ENCODE peak calls at places on chromosomes 13 and 19, in seven cellular contexts. C, F, O, L, Z, V and A are unnamed samples.
A peak's percentile ranks its signal among the peaks of the same experiment; 100 is the strongest.

GRCh38 chr19:55383789-55384575 is at the start of gene TMEM238:
- DNase-seq in C (peak; percentile 25), F (no peak), O (peak; percentile 28), L (peak; percentile 39), Z (peak; percentile 80), V (no peak), A (peak; percentile 59)

GRCh38 chr19:48061401-48062344 is 17.8 kb upstream of the CABP5 start:
- DNase-seq in C (no peak), F (no peak), O (no peak), L (no peak), Z (no peak), V (no peak), A (no peak)

GRCh38 chr13:56501750-56502149 is 639.0 kb upstream of the PRR20A start:
- DNase-seq in C (no peak), F (no peak), O (no peak), L (no peak), Z (no peak), V (no peak), A (no peak)

GRCh38 chr13:113420833-113421600 is 32.3 kb downstream of the ADPRHL1 start:
- DNase-seq in C (no peak), F (no peak), O (no peak), L (no peak), Z (no peak), V (no peak), A (no peak)

GRCh38 chr19:48999481-49000325 is 6.0 kb downstream of the RUVBL2 start:
- DNase-seq in C (peak; percentile 54), F (no peak), O (peak; percentile 50), L (no peak), Z (peak; percentile 75), V (no peak), A (peak; percentile 68)

GRCh38 chr13:71879129-71879535 is 12.1 kb upstream of the DACH1 start:
- DNase-seq in C (no peak), F (no peak), O (no peak), L (peak; percentile 11), Z (no peak), V (no peak), A (no peak)

GRCh38 chr19:17671906-17672305 is 16.2 kb downstream of the UNC13A start:
- DNase-seq in C (no peak), F (no peak), O (no peak), L (no peak), Z (no peak), V (no peak), A (no peak)

GRCh38 chr19:21202865-21203494 is 61.1 kb downstream of the ZNF431 start:
- DNase-seq in C (peak; percentile 9), F (peak; percentile 8), O (no peak), L (peak; percentile 24), Z (no peak), V (no peak), A (no peak)

GRCh38 chr13:28463481-28463880 is 31.4 kb downstream of the FLT1 start:
- DNase-seq in C (no peak), F (no peak), O (no peak), L (no peak), Z (no peak), V (no peak), A (no peak)

GRCh38 chr19:19627716-19628498 is at the start of gene LPAR2:
- DNase-seq in C (peak; percentile 77), F (no peak), O (peak; percentile 89), L (no peak), Z (peak; percentile 72), V (no peak), A (peak; percentile 73)

GRCh38 chr13:91346062-91346461 is 1.4 kb upstream of the MIR17HG start:
- DNase-seq in C (no peak), F (no peak), O (no peak), L (no peak), Z (no peak), V (no peak), A (no peak)

GRCh38 chr19:37007587-37008220 is 70.5 kb upstream of the ZNF420 start:
- DNase-seq in C (peak; percentile 6), F (no peak), O (no peak), L (peak; percentile 82), Z (peak; percentile 60), V (no peak), A (peak; percentile 84)

GRCh38 chr19:37014456-37014855 is 63.8 kb upstream of the ZNF420 start:
- DNase-seq in C (no peak), F (no peak), O (no peak), L (no peak), Z (no peak), V (no peak), A (no peak)

GRCh38 chr19:37012093-37012745 is 66.0 kb upstream of the ZNF420 start:
- DNase-seq in C (no peak), F (no peak), O (no peak), L (no peak), Z (no peak), V (no peak), A (no peak)

DNA sequence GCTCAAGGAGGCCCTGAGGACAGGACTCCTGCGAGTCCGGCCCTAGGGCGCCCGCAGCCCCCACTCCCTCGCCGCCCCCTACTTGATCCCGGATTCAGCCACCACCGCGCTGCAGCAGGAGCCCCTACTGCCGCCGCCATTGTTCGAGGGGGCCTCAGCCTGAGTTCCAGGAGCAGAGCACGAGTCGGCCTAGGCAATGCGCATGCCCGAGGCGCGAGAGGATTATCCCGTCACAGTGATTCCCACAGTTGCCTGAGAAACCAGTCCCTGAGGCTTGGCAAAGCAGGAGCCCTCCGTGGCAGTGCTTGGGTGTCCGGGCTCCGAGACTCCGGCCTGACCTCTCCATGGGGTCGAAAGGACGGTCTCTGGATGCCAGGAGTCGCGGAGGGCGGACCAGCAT is 68.4 kb upstream of the ZNF420 start:
- DNase-seq in C (no peak), F (no peak), O (no peak), L (no peak), Z (no peak), V (no peak), A (no peak)
- H3K9me3 ChIP-seq in C (peaks cover 26% of the 10 kb centered on the region), F (no peaks in the 10 kb centered on the region), O (no peaks in the 10 kb centered on the region), L (peaks cover 71% of the 10 kb centered on the region), Z (peaks cover 23% of the 10 kb centered on the region), V (peaks cover 76% of the 10 kb centered on the region), A (no peaks in the 10 kb centered on the region)

GRCh38 chr19:7428651-7429113 is 60.2 kb downstream of the PEX11G start:
- DNase-seq in C (no peak), F (no peak), O (no peak), L (no peak), Z (no peak), V (no peak), A (no peak)
- H3K9me3 ChIP-seq in C (no peaks in the 10 kb centered on the region), F (no peaks in the 10 kb centered on the region), O (no peaks in the 10 kb centered on the region), L (no peaks in the 10 kb centered on the region), Z (no peaks in the 10 kb centered on the region), V (no peaks in the 10 kb centered on the region), A (no peaks in the 10 kb centered on the region)

GRCh38 chr19:1051791-1052190 is 11.9 kb downstream of the ABCA7 start:
- DNase-seq in C (no peak), F (no peak), O (no peak), L (no peak), Z (no peak), V (no peak), A (no peak)
- H3K9me3 ChIP-seq in C (no peaks in the 10 kb centered on the region), F (no peaks in the 10 kb centered on the region), O (no peaks in the 10 kb centered on the region), L (peaks cover 25% of the 10 kb centered on the region), Z (peaks cover 4% of the 10 kb centered on the region), V (peaks cover 12% of the 10 kb centered on the region), A (no peaks in the 10 kb centered on the region)

GRCh38 chr19:37127999-37128820 is 44.3 kb downstream of the ZNF585A start:
- DNase-seq in C (no peak), F (no peak), O (no peak), L (no peak), Z (no peak), V (no peak), A (no peak)
- H3K9me3 ChIP-seq in C (peaks cover 89% of the 10 kb centered on the region), F (peaks cover 38% of the 10 kb centered on the region), O (peaks cover 76% of the 10 kb centered on the region), L (peaks cover 100% of the 10 kb centered on the region), Z (peaks cover 99% of the 10 kb centered on the region), V (peaks cover 98% of the 10 kb centered on the region), A (peaks cover 18% of the 10 kb centered on the region)